ENCODE peak calls at places on chromosomes 16 and 17, in seven cellular contexts. I is AG09319; J is left cardiac atrium; E is activated effector memory CD4-positive, alpha-beta T cell treated with Interleukin-2 at 50 U/mL for 16 hours; N is GM12865; T is CD8-positive, alpha-beta T cell; G is uterus. F is an unnamed sample.

GRCh38 chr16:49739381-49739780 is 116.5 kb downstream of the ZNF423 start:
- DNase-seq in N (no peak), J (no peak), E (no peak), I (no peak), G (no peak), T (no peak), F (no peak)

GRCh38 chr17:73174126-73174525 is 9.3 kb downstream of the SSTR2 start:
- DNase-seq in I (no peak), N (no peak), T (no peak), E (no peak), G (no peak), J (no peak), F (no peak)

GRCh38 chr17:65023791-65024190 is 32.7 kb downstream of the GNA13 start:
- DNase-seq in G (no peak), N (no peak), T (no peak), J (no peak), E (no peak), I (no peak), F (no peak)

GRCh38 chr17:73760186-73760758 is 116.0 kb upstream of the SDK2 start:
- DNase-seq in E (no peak), I (no peak), T (no peak), G (no peak), J (no peak), N (no peak), F (no peak)

GRCh38 chr16:72850863-72851262 is 197.1 kb downstream of the ZFHX3 start:
- DNase-seq in T (no peak), J (no peak), I (no peak), E (no peak), G (peak; percentile 44), N (no peak), F (peak; percentile 51)

GRCh38 chr17:80616705-80617104 is 72.1 kb downstream of the RPTOR start:
- DNase-seq in T (no peak), E (no peak), G (no peak), I (no peak), J (no peak), N (no peak), F (no peak)

GRCh38 chr17:37026534-37026875 is 77.8 kb downstream of the AATF start:
- DNase-seq in T (no peak), J (no peak), G (no peak), N (no peak), I (no peak), E (no peak), F (no peak)

GRCh38 chr16:59181821-59182420 is 447.8 kb upstream of the GOT2 start:
- DNase-seq in G (no peak), E (no peak), T (no peak), I (no peak), N (no peak), J (no peak), F (no peak)

GRCh38 chr16:4435668-4436067 is 10.0 kb downstream of the DNAJA3 start:
- DNase-seq in E (no peak), I (no peak), J (no peak), T (no peak), G (no peak), N (no peak), F (no peak)

GRCh38 chr17:38815576-38816193 is 9.4 kb downstream of the CWC25 start:
- DNase-seq in G (no peak), E (no peak), N (peak; percentile 34), J (no peak), I (no peak), T (no peak), F (no peak)

GRCh38 chr16:81493755-81494433 is 49.3 kb downstream of the CMIP start:
- DNase-seq in T (peak; percentile 16), G (no peak), N (no peak), E (no peak), J (no peak), I (no peak), F (no peak)

GRCh38 chr17:56786989-56787482 is 46.7 kb downstream of the C17orf67 start:
- DNase-seq in N (peak; percentile 55), T (peak; percentile 28), G (no peak), E (peak; percentile 15), J (no peak), I (peak; percentile 93), F (no peak)

GRCh38 chr16:86531193-86531550 is 20.8 kb downstream of the FOXF1 start:
- DNase-seq in N (no peak), J (peak; percentile 72), T (no peak), E (no peak), G (peak; percentile 62), I (no peak), F (peak; percentile 88)

GRCh38 chr16:11005611-11005975 is 61.2 kb downstream of the CLEC16A start:
- DNase-seq in J (no peak), G (no peak), T (no peak), N (no peak), E (no peak), I (no peak), F (no peak)

GRCh38 chr17:79573196-79573929 is 37.5 kb downstream of the RBFOX3 start:
- DNase-seq in I (no peak), J (no peak), T (no peak), G (no peak), N (no peak), E (no peak), F (no peak)

GRCh38 chr17:65472602-65473001 is 88.8 kb downstream of the AXIN2 start:
- DNase-seq in E (no peak), G (peak; percentile 60), I (peak; percentile 8), J (peak; percentile 60), T (no peak), N (no peak), F (no peak)

GRCh38 chr17:1039511-1040215 is 42.7 kb downstream of the TIMM22 start:
- DNase-seq in I (no peak), N (no peak), T (no peak), E (no peak), J (peak; percentile 83), G (peak; percentile 38), F (peak; percentile 88)